ENCODE peak calls at places on chromosome 1, in six cellular contexts. U is pancreas; Z is tibial artery; F is HL-60; S is HCT116; E is CD8-positive, alpha-beta T cell. X is an unnamed sample.

GRCh38 chr1:198107041-198107440 is 49.8 kb upstream of the NEK7 start:
- DNase-seq in U (no peak), Z (no peak), F (no peak), S (no peak), E (no peak), X (no peak)

GRCh38 chr1:4784761-4785160 is 130.4 kb downstream of the AJAP1 start:
- DNase-seq in U (no peak), Z (no peak), F (no peak), S (no peak), E (no peak), X (no peak)

GRCh38 chr1:184191181-184191601 is 139.7 kb downstream of the TSEN15 start:
- DNase-seq in U (peak; percentile 22), Z (peak; percentile 63), F (no peak), S (no peak), E (no peak), X (peak; percentile 19)

GRCh38 chr1:94248956-94249688 is 11.7 kb upstream of the ARHGAP29 start:
- DNase-seq in U (no peak), Z (no peak), F (no peak), S (no peak), E (no peak), X (no peak)

GRCh38 chr1:39745016-39745670 is 6.5 kb downstream of the PPIE start:
- DNase-seq in U (no peak), Z (no peak), F (no peak), S (no peak), E (no peak), X (no peak)

GRCh38 chr1:226973371-226973897 is 33.3 kb downstream of the COQ8A start:
- DNase-seq in U (no peak), Z (peak; percentile 62), F (no peak), S (no peak), E (no peak), X (no peak)

GRCh38 chr1:57450981-57451380 is 27.1 kb upstream of the DAB1 start:
- DNase-seq in U (no peak), Z (no peak), F (no peak), S (no peak), E (no peak), X (no peak)

GRCh38 chr1:22689505-22689904 is 21.1 kb upstream of the EPHB2 start:
- DNase-seq in U (no peak), Z (no peak), F (no peak), S (peak; percentile 74), E (no peak), X (no peak)

GRCh38 chr1:211951856-211952255 is 83.5 kb downstream of the INTS7 start:
- DNase-seq in U (no peak), Z (no peak), F (no peak), S (peak; percentile 28), E (no peak), X (no peak)

GRCh38 chr1:30744060-30744756 is 13.4 kb downstream of the LAPTM5 start:
- DNase-seq in U (no peak), Z (no peak), F (no peak), S (no peak), E (peak; percentile 70), X (no peak)
- H3K4me3 ChIP-seq in U (no peak overlapping the region), Z (no peak overlapping the region), F (no peak overlapping the region), S (no peak overlapping the region), E (peak overlapping the region; percentile 25), X (no peak overlapping the region)

GRCh38 chr1:204959374-204959773 is 83.6 kb upstream of the CNTN2 start:
- DNase-seq in U (no peak), Z (no peak), F (no peak), S (no peak), E (no peak), X (no peak)
- H3K27ac ChIP-seq in U (no peak overlapping the region), Z (no peak overlapping the region), F (no peak overlapping the region), S (no peak overlapping the region), E (no peak overlapping the region), X (no peak overlapping the region)

DNA sequence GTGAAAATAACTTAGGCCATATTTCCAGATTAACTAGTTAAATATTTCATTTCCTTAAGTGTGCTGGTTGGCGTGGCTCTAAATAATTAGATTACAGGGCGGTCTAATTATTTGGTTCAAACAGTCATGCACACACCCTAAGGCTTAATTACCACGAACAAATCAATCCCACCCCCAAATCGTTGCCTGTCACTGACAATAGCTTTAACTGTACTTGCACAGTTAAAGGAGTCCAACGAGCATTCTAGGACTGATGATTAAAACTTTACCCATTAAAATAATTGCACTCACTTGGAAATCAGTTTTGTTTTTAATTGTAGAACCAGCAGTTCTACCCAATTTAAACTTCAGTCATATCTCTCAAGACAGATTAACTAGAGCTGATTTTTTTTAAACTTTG is 1.5 kb upstream of the POU2F1 start:
- DNase-seq in U (no peak), Z (no peak), F (no peak), S (no peak), E (no peak), X (no peak)
- H3K4me3 ChIP-seq in U (peak overlapping the region; percentile 72), Z (peak overlapping the region; percentile 94), F (peak overlapping the region; percentile 82), S (peak overlapping the region; percentile 75), E (peak overlapping the region; percentile 96), X (peak overlapping the region; percentile 75)

GRCh38 chr1:29123871-29124365 is at the start of gene TMEM200B:
- DNase-seq in U (no peak), Z (no peak), F (no peak), S (no peak), E (no peak), X (no peak)
- H3K27ac ChIP-seq in U (peak within 1 kb of the TSS; percentile 60), Z (peak within 1 kb of the TSS; percentile 96), F (no peak within 1 kb of the TSS), S (peak within 1 kb of the TSS; percentile 93), E (no peak within 1 kb of the TSS), X (peak within 1 kb of the TSS; percentile 38)

DNA sequence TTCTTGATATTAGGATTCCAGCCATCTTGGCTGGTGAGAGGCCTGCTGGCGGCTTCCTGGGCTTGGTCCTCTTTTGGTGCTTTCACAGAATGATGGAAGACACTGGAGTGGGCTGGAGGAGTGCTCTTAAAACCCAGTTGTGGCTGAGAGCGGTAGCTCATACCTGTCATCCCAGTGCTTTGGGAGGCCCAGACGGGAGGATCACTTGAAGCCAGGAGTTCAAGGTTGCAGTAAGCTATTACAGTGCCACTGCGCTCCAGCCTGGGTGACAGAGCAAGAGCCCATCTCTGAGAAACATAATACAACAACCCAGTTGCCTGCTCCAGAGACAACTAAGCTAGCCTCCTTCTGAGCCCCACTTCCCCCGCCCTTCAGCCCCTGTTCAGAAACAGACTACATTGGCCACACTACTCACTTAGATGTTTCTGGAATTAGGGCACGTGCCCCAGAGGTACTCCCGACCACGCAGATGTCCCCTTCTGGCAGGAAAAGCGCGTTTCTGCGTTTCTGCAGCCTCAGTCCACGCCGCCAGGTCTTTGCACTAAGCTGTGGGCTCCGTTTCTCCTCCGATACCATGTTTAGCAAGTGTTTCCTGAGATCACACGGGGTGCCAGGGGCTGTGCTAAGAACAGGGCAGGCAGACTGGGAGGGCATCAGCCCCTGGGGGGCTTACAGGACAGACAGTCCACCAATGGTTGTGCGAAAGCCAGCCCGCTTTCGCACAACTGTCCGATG is 2.4 kb downstream of the PIK3CD start:
- DNase-seq in U (no peak), Z (no peak), F (no peak), S (no peak), E (no peak), X (no peak)
- H3K4me3 ChIP-seq in U (no peak overlapping the region), Z (no peak overlapping the region), F (peak overlapping the region; percentile 75), S (no peak overlapping the region), E (peak overlapping the region; percentile 86), X (no peak overlapping the region)

DNA sequence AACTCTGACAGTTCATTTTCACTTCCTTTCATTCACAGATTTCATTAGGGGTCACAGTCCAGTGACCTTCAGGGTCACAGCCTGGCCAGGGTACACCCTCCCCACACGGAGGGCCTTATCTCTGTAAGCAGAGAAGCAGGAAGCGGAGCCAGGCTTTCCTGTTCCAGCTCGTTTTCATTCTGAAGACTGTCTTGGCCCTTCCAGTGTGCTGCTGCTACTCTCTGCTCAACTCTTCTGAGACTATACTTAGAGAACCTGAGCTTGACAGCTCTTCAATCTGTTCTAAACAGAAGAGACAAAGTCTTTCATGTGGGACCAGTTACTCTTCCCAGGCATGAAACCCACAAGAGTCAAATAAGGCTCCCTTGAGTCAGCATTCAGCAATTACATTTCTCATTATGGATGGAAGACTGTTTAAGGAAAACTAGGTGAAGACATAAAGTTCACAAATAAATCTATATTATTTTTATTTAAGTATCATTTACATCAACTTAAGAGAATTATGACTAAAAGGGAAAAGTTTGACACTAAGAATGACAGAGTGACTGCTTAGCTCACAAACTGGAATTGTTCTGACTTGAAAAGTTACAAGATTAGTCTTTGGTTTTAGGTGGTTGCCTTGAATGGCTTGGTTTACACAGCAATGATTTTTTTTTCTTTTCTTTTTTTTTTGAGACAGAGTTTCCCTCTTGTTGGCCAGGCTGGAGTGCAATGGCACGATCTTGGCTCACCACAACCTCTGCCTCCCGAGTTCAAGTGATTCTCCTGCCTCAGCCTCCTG is 4.8 kb upstream of the TDRD10 start:
- DNase-seq in U (no peak), Z (peak; percentile 35), F (no peak), S (no peak), E (no peak), X (no peak)
- H3K27ac ChIP-seq in U (no peak overlapping the region), Z (no peak overlapping the region), F (no peak overlapping the region), S (no peak overlapping the region), E (no peak overlapping the region), X (no peak overlapping the region)

GRCh38 chr1:247121382-247121781 is 17.2 kb upstream of the ZNF669 start:
- DNase-seq in U (no peak), Z (no peak), F (no peak), S (no peak), E (no peak), X (no peak)
- H3K4me3 ChIP-seq in U (no peak overlapping the region), Z (no peak overlapping the region), F (no peak overlapping the region), S (no peak overlapping the region), E (no peak overlapping the region), X (no peak overlapping the region)